ENCODE peak calls at places on chromosomes 6 and 20, in four cellular contexts. E, V, A and R are unnamed samples.

GRCh38 chr6:152343735-152344360 is 293.3 kb downstream of the SYNE1 start:
- DNase-seq in A (no peak), E (no peak), V (no peak), R (no peak)

GRCh38 chr6:43869091-43869710 is 99.2 kb downstream of the VEGFA start:
- DNase-seq in A (no peak), E (no peak), V (no peak), R (no peak)

GRCh38 chr6:95352064-95352463 is 225.3 kb upstream of the MANEA start:
- DNase-seq in E (no peak), A (no peak), V (no peak), R (no peak)

GRCh38 chr6:72864799-72865198 is 242.9 kb downstream of the KCNQ5 start:
- DNase-seq in A (no peak), V (no peak), E (no peak), R (no peak)

GRCh38 chr6:83252717-83253116 is 59.6 kb downstream of the RWDD2A start:
- DNase-seq in E (peak; percentile 24), A (no peak), V (peak; percentile 16), R (no peak)

GRCh38 chr20:41424546-41424945 is 57.9 kb upstream of the EMILIN3 start:
- DNase-seq in V (no peak), A (no peak), E (no peak), R (no peak)

GRCh38 chr6:105769987-105770386 is 316.1 kb upstream of the PRDM1 start:
- DNase-seq in V (no peak), E (no peak), A (no peak), R (no peak)

GRCh38 chr20:63158352-63158751 is 57.6 kb downstream of the YTHDF1 start:
- DNase-seq in E (no peak), V (no peak), A (no peak), R (no peak)

GRCh38 chr20:46400253-46400652 is 6.2 kb downstream of the ELMO2 start:
- DNase-seq in A (no peak), V (peak; percentile 40), E (no peak), R (no peak)

GRCh38 chr6:137827977-137828815 is 38.9 kb upstream of the TNFAIP3 start:
- DNase-seq in E (no peak), V (no peak), A (no peak), R (no peak)

GRCh38 chr6:75023634-75024033 is 182.2 kb downstream of the COL12A1 start:
- DNase-seq in V (peak; percentile 70), E (no peak), A (no peak), R (no peak)

GRCh38 chr20:64247312-64247627 is 8.3 kb upstream of the PCMTD2 start:
- DNase-seq in E (no peak), V (no peak), A (no peak), R (no peak)

GRCh38 chr6:38722037-38722436 is 6.9 kb downstream of the DNAH8 start:
- DNase-seq in E (no peak), V (no peak), A (no peak), R (no peak)

GRCh38 chr6:53300656-53301551 is 47.8 kb downstream of the ELOVL5 start:
- DNase-seq in V (peak; percentile 53), E (no peak), A (no peak), R (no peak)

GRCh38 chr6:91486200-91486599 is 899.3 kb upstream of the MAP3K7 start:
- DNase-seq in E (no peak), V (no peak), A (no peak), R (no peak)

GRCh38 chr6:17869010-17869752 is 118.3 kb downstream of the KIF13A start:
- DNase-seq in E (no peak), V (peak; percentile 77), A (no peak), R (no peak)

GRCh38 chr20:8210749-8211148 is 78.7 kb downstream of the PLCB1 start:
- DNase-seq in A (no peak), E (no peak), V (no peak), R (no peak)

GRCh38 chr20:16293590-16293989 is 279.7 kb downstream of the KIF16B start:
- DNase-seq in V (no peak), E (no peak), A (no peak), R (peak; percentile 31)

GRCh38 chr20:32019563-32020463 is 9.6 kb downstream of the CCM2L start:
- DNase-seq in E (no peak), A (no peak), V (no peak), R (no peak)

GRCh38 chr6:36848658-36849441 is 9.6 kb upstream of the CPNE5 start:
- DNase-seq in E (peak; percentile 89), A (no peak), V (peak; percentile 48), R (no peak)

GRCh38 chr20:1890469-1891262 is 4.5 kb upstream of the SIRPA start:
- DNase-seq in A (no peak), E (no peak), V (no peak), R (no peak)

GRCh38 chr6:22848121-22848520 is 278.8 kb downstream of the HDGFL1 start:
- DNase-seq in V (no peak), A (no peak), E (no peak), R (no peak)

GRCh38 chr6:160031442-160031841 is 62.6 kb downstream of the IGF2R start:
- DNase-seq in V (no peak), E (no peak), A (no peak), R (peak; percentile 42)

GRCh38 chr20:358891-359555 is 12.1 kb downstream of the NRSN2 start:
- DNase-seq in E (no peak), A (no peak), V (no peak), R (no peak)

GRCh38 chr20:363319-364078 is 16.6 kb downstream of the NRSN2 start:
- DNase-seq in E (no peak), A (no peak), V (no peak), R (no peak)

GRCh38 chr20:364905-365794 is 15.4 kb upstream of the TRIB3 start:
- DNase-seq in A (no peak), V (no peak), E (peak; percentile 32), R (no peak)

GRCh38 chr20:361562-361961 is 14.7 kb downstream of the NRSN2 start:
- DNase-seq in E (no peak), V (no peak), A (no peak), R (no peak)

DNA sequence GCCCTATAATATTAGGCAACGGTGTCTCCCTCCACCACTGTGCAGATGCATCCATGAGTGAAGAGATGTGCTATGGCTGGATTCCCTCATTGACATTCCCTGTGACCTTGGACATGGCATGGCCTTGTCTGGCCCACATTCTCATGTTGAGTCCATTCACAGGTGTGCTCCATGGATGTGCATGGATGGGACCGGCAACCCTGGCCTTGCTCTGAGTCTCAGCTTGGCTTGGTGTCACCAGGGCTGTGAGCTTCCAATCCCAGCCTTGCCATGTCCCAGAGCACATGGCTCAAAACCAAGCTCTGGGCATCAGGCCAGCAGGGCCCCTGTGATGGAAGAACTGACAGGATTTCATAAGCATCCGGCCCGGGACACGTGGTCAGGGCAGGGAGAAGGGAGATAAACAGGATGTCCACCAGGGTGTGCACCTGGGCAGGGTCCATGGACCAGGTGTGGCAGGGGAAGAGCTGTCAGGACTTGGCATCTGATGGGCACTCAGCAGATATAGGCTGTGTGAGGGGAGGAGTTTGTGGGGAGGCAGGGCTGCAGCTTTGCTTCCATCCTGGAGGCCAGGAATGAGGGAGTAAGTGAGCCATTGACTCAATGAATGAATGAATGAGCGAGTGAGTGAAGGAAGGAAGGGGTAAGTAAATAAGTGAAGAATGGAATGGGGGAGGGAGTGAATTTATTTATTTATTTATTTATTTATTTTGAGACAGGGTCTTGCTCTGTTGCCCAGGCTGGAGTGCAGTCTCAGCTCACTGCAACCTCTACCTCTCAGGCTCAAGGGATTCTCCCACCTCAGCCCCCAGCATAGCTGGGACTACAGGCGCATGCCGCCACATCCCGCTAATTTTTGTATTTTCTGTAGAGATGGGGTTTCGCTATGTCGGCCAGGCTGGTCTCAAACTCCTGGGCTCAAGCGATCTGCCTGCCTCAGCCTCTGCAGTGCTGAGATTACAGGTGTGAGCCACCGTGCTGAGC is 15.7 kb downstream of the NRSN2 start:
- DNase-seq in A (no peak), V (peak; percentile 89), E (peak; percentile 68), R (no peak)
- TF ChIP-seq POLR2AphosphoS5 in A (no peak), V (peak; percentile 37), E (no peak), R (peak; percentile 62)

GRCh38 chr6:340181-340955 is 48.1 kb downstream of the DUSP22 start:
- DNase-seq in V (no peak), A (no peak), E (no peak), R (no peak)
- H3K4me3 ChIP-seq in V (no peak overlapping the region), A (no peak overlapping the region), E (no peak overlapping the region), R (no peak overlapping the region)

DNA sequence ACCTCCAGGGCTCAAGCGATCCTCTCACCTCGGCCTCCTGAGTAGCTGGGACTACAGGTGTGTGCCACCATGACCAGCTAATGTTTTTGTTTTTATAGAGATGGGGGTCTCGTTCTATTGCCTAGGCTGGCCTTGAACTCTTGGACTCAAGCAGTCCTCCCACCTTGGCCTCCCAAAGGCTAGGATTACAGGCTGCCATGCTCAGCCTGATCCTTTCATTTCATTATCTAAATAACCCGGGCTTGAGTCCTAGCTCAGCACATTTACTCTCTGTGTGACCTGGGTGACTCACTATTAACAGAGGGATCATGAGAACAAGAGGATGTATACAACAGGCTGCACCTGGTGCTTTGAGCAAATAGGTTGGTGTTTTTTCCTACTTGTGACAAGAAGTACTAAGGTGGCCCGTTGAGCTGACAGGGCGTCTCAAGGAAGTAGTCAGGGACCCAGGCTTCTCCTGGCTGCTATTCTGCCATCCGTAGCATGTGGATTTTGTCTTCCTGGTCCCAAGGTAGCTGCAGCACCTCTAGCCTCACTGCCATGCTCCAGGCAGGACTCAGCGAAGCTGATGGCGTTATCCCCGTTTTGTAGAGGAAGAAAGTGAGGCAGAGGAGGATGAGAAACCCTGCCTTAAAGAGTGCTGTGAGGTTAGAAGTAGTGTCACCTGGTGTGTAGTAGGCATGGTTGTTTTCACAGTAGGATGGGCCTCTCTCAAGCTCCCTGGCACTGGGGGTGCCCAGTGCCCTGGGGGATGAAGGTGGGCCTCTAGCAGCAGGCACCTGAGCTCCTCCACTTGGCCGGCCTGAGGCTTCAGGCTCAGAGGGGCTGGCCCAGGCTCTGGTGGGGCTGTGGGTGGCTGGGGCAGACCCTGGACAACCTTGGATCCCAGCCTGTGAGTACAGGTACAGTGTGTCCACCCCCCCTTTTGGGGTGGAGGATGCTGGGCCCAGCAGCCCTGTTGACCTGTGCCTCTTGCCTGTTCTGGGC is 62.4 kb downstream of the ADNP start:
- DNase-seq in E (no peak), V (no peak), A (no peak), R (no peak)
- TF ChIP-seq POLR2AphosphoS5 in E (no peak), V (no peak), A (no peak), R (no peak)

GRCh38 chr20:38032585-38033329 is 499 bp downstream of the TTI1 start:
- DNase-seq in A (no peak), V (no peak), E (peak; percentile 56), R (no peak)
- H3K4me3 ChIP-seq in A (peak overlapping the region; percentile 98), V (peak overlapping the region; percentile 74), E (peak overlapping the region; percentile 99), R (peak overlapping the region; percentile 71)

DNA sequence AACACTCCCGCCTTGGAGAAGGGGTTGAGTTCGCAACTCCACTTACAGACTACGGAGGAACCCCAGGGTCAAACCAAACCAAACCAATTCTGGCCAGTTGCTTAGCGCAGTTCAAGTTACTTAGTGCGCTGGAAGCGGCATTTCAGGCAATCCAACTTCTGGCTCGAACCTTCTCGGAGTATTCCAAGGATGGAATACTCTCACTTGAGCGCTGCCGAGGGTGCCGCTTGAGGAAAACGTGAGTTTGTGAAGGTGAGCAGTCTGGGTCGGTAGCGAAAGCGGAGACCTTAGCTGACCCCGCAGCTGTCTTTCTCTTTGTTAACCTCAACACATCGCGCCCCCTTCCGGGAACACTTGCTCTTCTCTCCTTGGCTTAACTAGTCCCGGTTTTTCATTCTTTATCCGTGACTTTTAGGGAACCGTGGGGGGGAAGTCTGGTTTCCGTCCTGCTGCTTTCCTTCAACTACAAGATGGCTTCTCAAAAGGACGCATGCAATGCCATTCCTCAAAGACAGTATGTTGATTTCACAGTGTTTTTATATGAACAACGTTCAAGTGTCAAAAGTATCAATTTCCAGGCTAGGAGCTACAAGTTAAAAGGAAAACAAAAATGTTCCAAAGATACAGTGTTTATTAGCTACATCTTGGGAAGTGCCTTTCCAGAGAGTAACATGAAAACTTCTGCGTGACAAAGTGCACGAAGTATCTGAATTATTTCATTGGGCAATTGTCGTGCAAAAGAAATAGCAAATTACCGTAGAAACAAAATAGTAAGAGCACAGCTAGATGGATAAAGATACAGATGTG is 742 bp upstream of the PNISR start:
- DNase-seq in E (peak; percentile 95), V (peak; percentile 83), A (peak; percentile 87), R (peak; percentile 96)
- TF ChIP-seq POLR2AphosphoS5 in E (peak; percentile 4), V (no peak), A (peak; percentile 87), R (peak; percentile 50)